ENCODE peak calls at places on chromosome X, in seven cellular contexts. R is psoas muscle; Z is K562; O is transverse colon; L is CD4-positive, CD25-positive, alpha-beta regulatory T cell; F is aorta; K is GM23248. I is an unnamed sample. For H3K4me1, the result is how much of the 10 kb centered on the place peaks cover.

GRCh38 chrX:14095702-14096101 is 66.0 kb upstream of the GEMIN8 start:
- DNase-seq in R (no peak), Z (peak), O (peak), L (peak), F (no peak), K (peak), I (peak)

GRCh38 chrX:10017866-10018265 is 50.7 kb downstream of the CLDN34 start:
- DNase-seq in R (no peak), Z (no peak), O (no peak), L (no peak), F (no peak), K (peak), I (no peak)

GRCh38 chrX:72269671-72270251 is 7.3 kb downstream of the RPS4X start:
- DNase-seq in R (no peak), Z (no peak), O (no peak), L (peak), F (no peak), K (peak), I (peak)

GRCh38 chrX:87572911-87573310 is 55.3 kb downstream of the KLHL4 start:
- DNase-seq in R (no peak), Z (no peak), O (no peak), L (no peak), F (no peak), K (no peak), I (no peak)

GRCh38 chrX:125791781-125792180 is 374.3 kb downstream of the DCAF12L2 start:
- DNase-seq in R (no peak), Z (no peak), O (no peak), L (no peak), F (no peak), K (no peak), I (no peak)

GRCh38 chrX:48864210-48864609 is 28.8 kb upstream of the PCSK1N start:
- DNase-seq in R (no peak), Z (peak), O (no peak), L (no peak), F (no peak), K (peak), I (no peak)

GRCh38 chrX:136205882-136206281 is 45.3 kb downstream of the MAP7D3 start:
- DNase-seq in R (no peak), Z (no peak), O (no peak), L (no peak), F (no peak), K (no peak), I (no peak)

GRCh38 chrX:122094611-122095010 is 1047.2 kb downstream of the GLUD2 start:
- DNase-seq in R (no peak), Z (no peak), O (no peak), L (no peak), F (no peak), K (peak), I (no peak)

GRCh38 chrX:153771686-153772607 is 7.9 kb downstream of the PLXNB3 start:
- DNase-seq in R (peak), Z (no peak), O (no peak), L (no peak), F (no peak), K (no peak), I (no peak)

GRCh38 chrX:150007356-150007755 is 69.1 kb upstream of the EOLA2 start:
- DNase-seq in R (no peak), Z (no peak), O (no peak), L (no peak), F (no peak), K (no peak), I (no peak)

GRCh38 chrX:72100824-72101351 is 30.8 kb downstream of the RTL5 start:
- DNase-seq in R (no peak), Z (no peak), O (peak), L (peak), F (no peak), K (peak), I (peak)

GRCh38 chrX:154596290-154596929 is 11.5 kb downstream of the CTAG1A start:
- DNase-seq in R (no peak), Z (no peak), O (no peak), L (no peak), F (peak), K (peak), I (no peak)

GRCh38 chrX:4850312-4850711 is 1136.9 kb upstream of the PRKX start:
- DNase-seq in R (no peak), Z (no peak), O (no peak), L (no peak), F (no peak), K (no peak), I (no peak)

GRCh38 chrX:10167573-10167972 is 10.8 kb downstream of the CLCN4 start:
- DNase-seq in R (no peak), Z (no peak), O (no peak), L (no peak), F (no peak), K (no peak), I (no peak)

GRCh38 chrX:131677655-131678628 is 134.1 kb downstream of the OR13H1 start:
- DNase-seq in R (no peak), Z (peak), O (peak), L (peak), F (no peak), K (peak), I (peak)

GRCh38 chrX:39112143-39112542 is 310.9 kb downstream of the MID1IP1 start:
- DNase-seq in R (no peak), Z (no peak), O (no peak), L (no peak), F (no peak), K (peak), I (no peak)

GRCh38 chrX:103831342-103831802 is 685 bp downstream of the RAB9B start:
- DNase-seq in R (no peak), Z (peak), O (no peak), L (peak), F (no peak), K (peak), I (no peak)

GRCh38 chrX:42615161-42615563 is 162.8 kb downstream of the PPP1R2C start:
- DNase-seq in R (no peak), Z (no peak), O (peak), L (peak), F (no peak), K (no peak), I (no peak)

GRCh38 chrX:148698221-148698620 is 197.8 kb downstream of the AFF2 start:
- DNase-seq in R (no peak), Z (no peak), O (no peak), L (no peak), F (no peak), K (no peak), I (no peak)

GRCh38 chrX:65846974-65847373 is 179.5 kb downstream of the MSN start:
- DNase-seq in R (no peak), Z (no peak), O (no peak), L (no peak), F (no peak), K (no peak), I (no peak)

GRCh38 chrX:129493643-129494042 is 29.6 kb downstream of the SMARCA1 start:
- DNase-seq in R (no peak), Z (no peak), O (no peak), L (no peak), F (no peak), K (peak), I (no peak)

GRCh38 chrX:72545990-72546389 is 26.7 kb downstream of the HDAC8 start:
- DNase-seq in R (no peak), Z (no peak), O (peak), L (no peak), F (no peak), K (no peak), I (no peak)

GRCh38 chrX:45240334-45240733 is 39.7 kb upstream of the DIPK2B start:
- DNase-seq in R (no peak), Z (no peak), O (no peak), L (no peak), F (no peak), K (no peak), I (no peak)

GRCh38 chrX:137563681-137564651 is 2.0 kb upstream of the ZIC3 start:
- DNase-seq in R (no peak), Z (no peak), O (no peak), L (no peak), F (no peak), K (no peak), I (no peak)

GRCh38 chrX:80576815-80577533 is 156.7 kb downstream of the TENT5D start:
- DNase-seq in R (no peak), Z (no peak), O (no peak), L (no peak), F (peak), K (no peak), I (no peak)

GRCh38 chrX:116246261-116246660 is 75.7 kb downstream of the AGTR2 start:
- DNase-seq in R (no peak), Z (no peak), O (no peak), L (no peak), F (no peak), K (peak), I (no peak)

GRCh38 chrX:154411981-154412340 is 622 bp downstream of the TAFAZZIN start:
- DNase-seq in R (peak), Z (no peak), O (peak), L (peak), F (peak), K (peak), I (peak)

DNA sequence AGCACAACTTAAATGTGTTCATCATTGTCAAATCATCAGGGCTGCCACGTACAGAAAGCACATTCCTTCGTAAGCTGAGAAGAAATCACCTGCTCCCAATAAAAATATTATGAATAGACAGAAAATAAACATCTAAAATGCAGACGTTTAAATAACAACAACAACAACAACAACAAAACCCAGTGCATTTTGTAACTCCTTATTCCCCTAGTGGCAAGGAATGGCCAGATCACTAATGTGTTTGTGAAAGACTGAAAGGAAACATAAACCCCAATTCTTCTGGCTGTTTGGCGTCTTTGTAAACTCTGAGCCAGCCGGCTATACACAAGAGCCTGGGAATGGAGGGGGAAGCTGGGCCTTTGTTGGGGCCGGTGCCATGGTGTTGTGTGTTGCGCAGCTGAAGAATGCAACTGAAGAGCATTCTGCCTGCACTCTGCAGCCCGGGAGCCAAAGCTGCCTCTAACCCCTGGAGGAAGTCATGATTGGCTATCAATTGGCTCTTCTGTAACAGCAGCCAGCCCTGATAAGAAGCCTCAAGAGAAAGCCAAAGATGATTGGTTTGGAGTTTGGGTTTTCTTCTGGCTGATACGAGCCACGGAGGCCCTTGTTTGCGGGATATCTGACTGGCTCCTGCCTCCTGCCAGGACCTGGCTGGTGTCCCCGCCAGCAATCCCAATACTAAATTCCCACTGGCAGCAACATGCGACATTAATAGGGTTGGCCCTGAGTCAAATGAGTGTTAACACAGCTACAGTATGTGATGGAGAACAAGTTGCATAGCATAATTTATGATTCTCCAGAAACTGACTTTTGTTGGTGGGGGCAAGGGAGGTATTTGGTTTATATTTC is 89.7 kb upstream of the TFDP3 start:
- DNase-seq in R (no peak), Z (no peak), O (peak), L (no peak), F (no peak), K (peak), I (no peak)
- H3K4me3 ChIP-seq in R (no peak), Z (no peak), O (no peak), L (no peak), F (peak), K (no peak), I (no peak)

DNA sequence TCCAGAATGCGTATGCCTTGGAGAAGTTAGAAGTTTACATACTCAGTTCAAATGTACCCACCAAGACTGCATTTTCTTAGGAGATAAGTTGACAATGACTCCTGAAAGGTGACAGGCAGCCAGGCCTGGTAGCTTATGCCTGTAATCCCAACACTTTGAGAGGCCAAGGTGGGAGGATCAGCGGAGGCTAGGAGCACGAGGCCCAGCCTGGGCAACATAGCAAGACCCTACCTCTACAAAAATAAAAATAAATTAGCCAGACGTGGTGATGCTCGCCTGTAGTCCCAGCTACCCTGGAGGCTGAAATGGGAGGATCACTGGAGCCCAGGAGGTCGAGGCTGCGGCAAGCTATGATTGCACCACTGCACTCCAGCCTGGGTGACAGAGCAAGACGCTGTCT is 66.5 kb downstream of the DHRSX start:
- DNase-seq in R (no peak), Z (no peak), O (no peak), L (no peak), F (no peak), K (no peak), I (no peak)
- H3K4me1 ChIP-seq in R (under half), Z (under half), O (under half), L (under half), F (under half), K (under half), I (under half)

GRCh38 chrX:101932249-101932570 is 383 bp upstream of the ZMAT1 start:
- DNase-seq in R (no peak), Z (no peak), O (no peak), L (no peak), F (no peak), K (no peak), I (no peak)
- H3K27ac ChIP-seq in R (peak), Z (peak), O (peak), L (peak), F (no peak), K (no peak), I (peak)

GRCh38 chrX:107677501-107677901 is 49.2 kb downstream of the PRPS1 start:
- DNase-seq in R (no peak), Z (no peak), O (no peak), L (no peak), F (no peak), K (peak), I (no peak)
- H3K4me3 ChIP-seq in R (peak), Z (no peak), O (no peak), L (peak), F (no peak), K (peak), I (no peak)

GRCh38 chrX:41449615-41450014 is 2.5 kb downstream of the NYX start:
- DNase-seq in R (no peak), Z (no peak), O (no peak), L (peak), F (no peak), K (peak), I (no peak)
- H3K4me1 ChIP-seq in R (under half), Z (under half), O (under half), L (under half), F (under half), K (under half), I (under half)

GRCh38 chrX:16745659-16746058 is 26.2 kb downstream of the SYAP1 start:
- DNase-seq in R (no peak), Z (no peak), O (no peak), L (no peak), F (no peak), K (no peak), I (no peak)
- H3K27ac ChIP-seq in R (no peak), Z (no peak), O (no peak), L (no peak), F (no peak), K (no peak), I (no peak)

GRCh38 chrX:100407147-100407783 is 2.8 kb downstream of the PCDH19 start:
- DNase-seq in R (no peak), Z (no peak), O (no peak), L (no peak), F (no peak), K (no peak), I (no peak)
- H3K4me3 ChIP-seq in R (no peak), Z (no peak), O (no peak), L (no peak), F (no peak), K (no peak), I (no peak)

DNA sequence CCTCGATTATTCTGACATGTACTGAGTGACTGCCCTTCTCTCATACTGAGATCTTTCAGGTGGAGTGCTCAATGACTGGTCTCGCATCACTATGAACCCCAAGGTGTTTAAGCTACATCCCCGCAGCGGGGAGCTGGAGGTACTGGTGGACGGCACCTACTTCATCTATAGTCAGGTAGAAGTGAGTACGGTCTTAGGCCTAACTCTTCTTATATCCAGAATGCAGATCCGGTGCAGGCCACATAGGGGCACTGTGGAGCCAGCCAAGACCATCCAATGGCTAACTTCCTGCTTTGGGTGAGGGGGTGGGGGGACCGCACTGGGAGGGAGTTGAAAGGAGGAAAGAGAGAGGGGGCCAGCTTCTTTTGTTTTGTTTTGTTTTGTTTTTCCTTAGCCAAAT is 16.4 kb downstream of the AWAT2 start:
- DNase-seq in R (no peak), Z (peak), O (no peak), L (peak), F (no peak), K (peak), I (no peak)
- H3K4me1 ChIP-seq in R (under half), Z (under half), O (under half), L (under half), F (under half), K (under half), I (under half)